ENCODE peak calls at places on chromosomes 7 and 10, in eight cellular contexts. One of them, this sample, is unnamed.

GRCh38 chr7:37007319-37007718 is 283.0 kb upstream of the AOAH start:
- DNase-seq in cardiac fibroblast: no peak
- DNase-seq in transverse colon: no peak
- DNase-seq in HFF-Myc: no peak
- DNase-seq in A549: no peak
- DNase-seq in fibroblast of pulmonary artery: no peak
- DNase-seq in cardiac muscle cell: no peak
- DNase-seq in vagina: no peak
- DNase-seq in this sample: no peak

GRCh38 chr10:27285093-27285492 is 44.5 kb upstream of the ACBD5 start:
- DNase-seq in cardiac fibroblast: peak; percentile 15
- DNase-seq in transverse colon: no peak
- DNase-seq in HFF-Myc: no peak
- DNase-seq in A549: no peak
- DNase-seq in fibroblast of pulmonary artery: peak; percentile 18
- DNase-seq in cardiac muscle cell: peak; percentile 20
- DNase-seq in vagina: no peak
- DNase-seq in this sample: no peak

GRCh38 chr7:46054290-46054689 is 133.2 kb upstream of the IGFBP3 start:
- DNase-seq in cardiac fibroblast: peak; percentile 17
- DNase-seq in transverse colon: no peak
- DNase-seq in HFF-Myc: no peak
- DNase-seq in A549: no peak
- DNase-seq in fibroblast of pulmonary artery: peak; percentile 65
- DNase-seq in cardiac muscle cell: peak; percentile 48
- DNase-seq in vagina: no peak
- DNase-seq in this sample: no peak

GRCh38 chr7:35454575-35455385 is 200.9 kb upstream of the TBX20 start:
- DNase-seq in cardiac fibroblast: no peak
- DNase-seq in transverse colon: no peak
- DNase-seq in HFF-Myc: no peak
- DNase-seq in A549: no peak
- DNase-seq in fibroblast of pulmonary artery: no peak
- DNase-seq in cardiac muscle cell: no peak
- DNase-seq in vagina: no peak
- DNase-seq in this sample: no peak

GRCh38 chr10:119377905-119378736 is 164.4 kb downstream of the RGS10 start:
- DNase-seq in cardiac fibroblast: no peak
- DNase-seq in transverse colon: no peak
- DNase-seq in HFF-Myc: no peak
- DNase-seq in A549: no peak
- DNase-seq in fibroblast of pulmonary artery: no peak
- DNase-seq in cardiac muscle cell: no peak
- DNase-seq in vagina: no peak
- DNase-seq in this sample: no peak

GRCh38 chr7:149355390-149356048 is 93.5 kb downstream of the ZNF783 start:
- DNase-seq in cardiac fibroblast: peak; percentile 39
- DNase-seq in transverse colon: no peak
- DNase-seq in HFF-Myc: no peak
- DNase-seq in A549: peak; percentile 40
- DNase-seq in fibroblast of pulmonary artery: no peak
- DNase-seq in cardiac muscle cell: peak; percentile 4
- DNase-seq in vagina: no peak
- DNase-seq in this sample: no peak

GRCh38 chr10:96357038-96357620 is 1.7 kb downstream of the OPALIN start:
- DNase-seq in cardiac fibroblast: no peak
- DNase-seq in transverse colon: no peak
- DNase-seq in HFF-Myc: no peak
- DNase-seq in A549: no peak
- DNase-seq in fibroblast of pulmonary artery: no peak
- DNase-seq in cardiac muscle cell: no peak
- DNase-seq in vagina: no peak
- DNase-seq in this sample: no peak

GRCh38 chr7:86645174-86645566 is 1.5 kb downstream of the GRM3 start:
- DNase-seq in cardiac fibroblast: no peak
- DNase-seq in transverse colon: no peak
- DNase-seq in HFF-Myc: no peak
- DNase-seq in A549: no peak
- DNase-seq in fibroblast of pulmonary artery: no peak
- DNase-seq in cardiac muscle cell: no peak
- DNase-seq in vagina: no peak
- DNase-seq in this sample: no peak

GRCh38 chr10:35495521-35496238 is 109.5 kb upstream of the GJD4 start:
- DNase-seq in cardiac fibroblast: peak; percentile 15
- DNase-seq in transverse colon: no peak
- DNase-seq in HFF-Myc: no peak
- DNase-seq in A549: no peak
- DNase-seq in fibroblast of pulmonary artery: no peak
- DNase-seq in cardiac muscle cell: no peak
- DNase-seq in vagina: no peak
- DNase-seq in this sample: no peak

GRCh38 chr10:127090135-127090534 is 106.3 kb downstream of the INSYN2A start:
- DNase-seq in cardiac fibroblast: no peak
- DNase-seq in transverse colon: no peak
- DNase-seq in HFF-Myc: no peak
- DNase-seq in A549: no peak
- DNase-seq in fibroblast of pulmonary artery: no peak
- DNase-seq in cardiac muscle cell: no peak
- DNase-seq in vagina: no peak
- DNase-seq in this sample: no peak

DNA sequence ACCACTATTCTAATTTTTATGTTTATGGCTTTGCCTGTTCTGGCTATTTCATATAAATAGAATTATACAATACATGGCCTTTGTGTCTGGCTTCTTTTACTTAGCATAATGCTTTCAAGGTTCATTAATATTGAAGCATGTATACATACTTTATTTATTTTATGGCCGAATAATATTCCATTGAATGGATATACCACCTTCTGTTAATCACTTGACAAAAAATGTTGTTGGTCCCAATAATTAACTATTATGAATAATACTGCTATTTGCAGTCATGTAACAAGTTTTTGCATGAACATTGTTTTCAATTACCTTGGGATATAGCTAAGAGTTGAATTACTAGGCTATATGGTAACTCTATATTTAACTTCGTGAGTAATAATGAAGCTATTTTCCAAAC is 767.5 kb downstream of the INHBA start:
- DNase-seq in cardiac fibroblast: no peak
- DNase-seq in transverse colon: no peak
- DNase-seq in HFF-Myc: no peak
- DNase-seq in A549: no peak
- DNase-seq in fibroblast of pulmonary artery: no peak
- DNase-seq in cardiac muscle cell: no peak
- DNase-seq in vagina: no peak
- DNase-seq in this sample: no peak
- TF ChIP-seq CTCF in cardiac fibroblast: no peak
- TF ChIP-seq CTCF in transverse colon: no peak
- TF ChIP-seq CTCF in HFF-Myc: no peak
- TF ChIP-seq CTCF in A549: no peak
- TF ChIP-seq CTCF in fibroblast of pulmonary artery: no peak
- TF ChIP-seq CTCF in cardiac muscle cell: no peak
- TF ChIP-seq CTCF in vagina: no peak
- TF ChIP-seq CTCF in this sample: no peak

GRCh38 chr10:77927343-77928256 is 1.0 kb upstream of the DLG5 start:
- DNase-seq in cardiac fibroblast: no peak
- DNase-seq in transverse colon: no peak
- DNase-seq in HFF-Myc: no peak
- DNase-seq in A549: no peak
- DNase-seq in fibroblast of pulmonary artery: no peak
- DNase-seq in cardiac muscle cell: peak; percentile 34
- DNase-seq in vagina: no peak
- DNase-seq in this sample: no peak
- H3K4me3 ChIP-seq in cardiac fibroblast: peak overlapping the region; percentile 35
- H3K4me3 ChIP-seq in transverse colon: peak overlapping the region; percentile 40
- H3K4me3 ChIP-seq in HFF-Myc: peak overlapping the region; percentile 63
- H3K4me3 ChIP-seq in A549: peak overlapping the region; percentile 91
- H3K4me3 ChIP-seq in fibroblast of pulmonary artery: peak overlapping the region; percentile 71
- H3K4me3 ChIP-seq in cardiac muscle cell: peak overlapping the region; percentile 76
- H3K4me3 ChIP-seq in vagina: peak overlapping the region; percentile 82
- H3K4me3 ChIP-seq in this sample: peak overlapping the region; percentile 76

GRCh38 chr10:123380491-123381085 is 226.4 kb downstream of the BUB3 start:
- DNase-seq in cardiac fibroblast: peak; percentile 43
- DNase-seq in transverse colon: no peak
- DNase-seq in HFF-Myc: no peak
- DNase-seq in A549: peak; percentile 12
- DNase-seq in fibroblast of pulmonary artery: peak; percentile 34
- DNase-seq in cardiac muscle cell: no peak
- DNase-seq in vagina: no peak
- DNase-seq in this sample: no peak
- TF ChIP-seq CTCF in cardiac fibroblast: peak; percentile 12
- TF ChIP-seq CTCF in transverse colon: peak; percentile 4
- TF ChIP-seq CTCF in HFF-Myc: no peak
- TF ChIP-seq CTCF in A549: peak; percentile 52
- TF ChIP-seq CTCF in fibroblast of pulmonary artery: peak; percentile 30
- TF ChIP-seq CTCF in cardiac muscle cell: peak; percentile 34
- TF ChIP-seq CTCF in vagina: no peak
- TF ChIP-seq CTCF in this sample: peak; percentile 56

GRCh38 chr7:108003591-108003935 is 602 bp upstream of the LAMB1 start:
- DNase-seq in cardiac fibroblast: no peak
- DNase-seq in transverse colon: no peak
- DNase-seq in HFF-Myc: no peak
- DNase-seq in A549: no peak
- DNase-seq in fibroblast of pulmonary artery: no peak
- DNase-seq in cardiac muscle cell: no peak
- DNase-seq in vagina: no peak
- DNase-seq in this sample: no peak
- H3K4me3 ChIP-seq in cardiac fibroblast: peak overlapping the region; percentile 79
- H3K4me3 ChIP-seq in transverse colon: peak overlapping the region; percentile 50
- H3K4me3 ChIP-seq in HFF-Myc: peak overlapping the region; percentile 94
- H3K4me3 ChIP-seq in A549: peak overlapping the region; percentile 60
- H3K4me3 ChIP-seq in fibroblast of pulmonary artery: peak overlapping the region; percentile 94
- H3K4me3 ChIP-seq in cardiac muscle cell: peak overlapping the region; percentile 56
- H3K4me3 ChIP-seq in vagina: peak overlapping the region; percentile 72
- H3K4me3 ChIP-seq in this sample: peak overlapping the region; percentile 80

DNA sequence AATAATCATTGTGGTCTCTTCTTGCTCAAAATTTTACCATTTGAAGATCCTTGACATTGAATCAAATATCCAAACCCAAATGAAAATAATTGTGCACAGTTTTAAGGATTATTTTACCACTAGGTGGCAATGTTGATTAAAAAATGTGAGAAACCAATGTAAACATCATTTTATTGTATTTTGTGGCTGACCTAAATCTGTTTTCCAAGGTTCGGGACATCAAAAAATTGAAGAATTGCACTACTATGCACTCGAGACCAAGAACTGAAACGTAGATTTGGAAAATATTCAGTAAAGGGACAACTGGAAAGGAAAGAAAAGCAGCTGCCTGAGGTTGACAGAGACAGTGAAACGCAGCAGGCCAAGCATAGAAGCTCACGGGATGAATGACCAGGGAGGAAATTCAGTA is 259.3 kb downstream of the SNX13 start:
- DNase-seq in cardiac fibroblast: peak; percentile 82
- DNase-seq in transverse colon: no peak
- DNase-seq in HFF-Myc: no peak
- DNase-seq in A549: no peak
- DNase-seq in fibroblast of pulmonary artery: peak; percentile 75
- DNase-seq in cardiac muscle cell: peak; percentile 22
- DNase-seq in vagina: no peak
- DNase-seq in this sample: no peak
- TF ChIP-seq CTCF in cardiac fibroblast: peak; percentile 19
- TF ChIP-seq CTCF in transverse colon: peak; percentile 37
- TF ChIP-seq CTCF in HFF-Myc: no peak
- TF ChIP-seq CTCF in A549: peak; percentile 82
- TF ChIP-seq CTCF in fibroblast of pulmonary artery: peak; percentile 34
- TF ChIP-seq CTCF in cardiac muscle cell: peak; percentile 34
- TF ChIP-seq CTCF in vagina: peak; percentile 68
- TF ChIP-seq CTCF in this sample: no peak

GRCh38 chr10:131997366-131998049 is 15.8 kb upstream of the BNIP3 start:
- DNase-seq in cardiac fibroblast: peak; percentile 86
- DNase-seq in transverse colon: peak; percentile 65
- DNase-seq in HFF-Myc: no peak
- DNase-seq in A549: peak; percentile 28
- DNase-seq in fibroblast of pulmonary artery: peak; percentile 92
- DNase-seq in cardiac muscle cell: peak; percentile 70
- DNase-seq in vagina: peak; percentile 97
- DNase-seq in this sample: peak; percentile 10

GRCh38 chr10:131994435-131994834 is 12.7 kb upstream of the BNIP3 start:
- DNase-seq in cardiac fibroblast: no peak
- DNase-seq in transverse colon: no peak
- DNase-seq in HFF-Myc: no peak
- DNase-seq in A549: no peak
- DNase-seq in fibroblast of pulmonary artery: no peak
- DNase-seq in cardiac muscle cell: no peak
- DNase-seq in vagina: no peak
- DNase-seq in this sample: no peak

GRCh38 chr10:131998845-131999681 is 17.3 kb upstream of the BNIP3 start:
- DNase-seq in cardiac fibroblast: no peak
- DNase-seq in transverse colon: no peak
- DNase-seq in HFF-Myc: no peak
- DNase-seq in A549: no peak
- DNase-seq in fibroblast of pulmonary artery: no peak
- DNase-seq in cardiac muscle cell: no peak
- DNase-seq in vagina: no peak
- DNase-seq in this sample: no peak

GRCh38 chr10:131998050-131998844 is 16.5 kb upstream of the BNIP3 start:
- DNase-seq in cardiac fibroblast: no peak
- DNase-seq in transverse colon: no peak
- DNase-seq in HFF-Myc: no peak
- DNase-seq in A549: no peak
- DNase-seq in fibroblast of pulmonary artery: no peak
- DNase-seq in cardiac muscle cell: no peak
- DNase-seq in vagina: no peak
- DNase-seq in this sample: no peak

GRCh38 chr10:131996508-131997365 is 15.0 kb upstream of the BNIP3 start:
- DNase-seq in cardiac fibroblast: no peak
- DNase-seq in transverse colon: no peak
- DNase-seq in HFF-Myc: no peak
- DNase-seq in A549: no peak
- DNase-seq in fibroblast of pulmonary artery: no peak
- DNase-seq in cardiac muscle cell: no peak
- DNase-seq in vagina: no peak
- DNase-seq in this sample: no peak
- H3K4me3 ChIP-seq in cardiac fibroblast: no peak overlapping the region
- H3K4me3 ChIP-seq in transverse colon: no peak overlapping the region
- H3K4me3 ChIP-seq in HFF-Myc: no peak overlapping the region
- H3K4me3 ChIP-seq in A549: no peak overlapping the region
- H3K4me3 ChIP-seq in fibroblast of pulmonary artery: no peak overlapping the region
- H3K4me3 ChIP-seq in cardiac muscle cell: no peak overlapping the region
- H3K4me3 ChIP-seq in vagina: peak overlapping the region; percentile 9
- H3K4me3 ChIP-seq in this sample: no peak overlapping the region

GRCh38 chr7:2203551-2204300 is 29.0 kb downstream of the MAD1L1 start:
- DNase-seq in cardiac fibroblast: no peak
- DNase-seq in transverse colon: no peak
- DNase-seq in HFF-Myc: no peak
- DNase-seq in A549: no peak
- DNase-seq in fibroblast of pulmonary artery: peak; percentile 29
- DNase-seq in cardiac muscle cell: peak; percentile 84
- DNase-seq in vagina: no peak
- DNase-seq in this sample: no peak
- TF ChIP-seq CTCF in cardiac fibroblast: no peak
- TF ChIP-seq CTCF in transverse colon: no peak
- TF ChIP-seq CTCF in HFF-Myc: no peak
- TF ChIP-seq CTCF in A549: no peak
- TF ChIP-seq CTCF in fibroblast of pulmonary artery: no peak
- TF ChIP-seq CTCF in cardiac muscle cell: peak; percentile 20
- TF ChIP-seq CTCF in vagina: no peak
- TF ChIP-seq CTCF in this sample: peak; percentile 5

GRCh38 chr7:139647812-139648616 is 124.5 kb downstream of the CLEC2L start:
- DNase-seq in cardiac fibroblast: peak; percentile 31
- DNase-seq in transverse colon: no peak
- DNase-seq in HFF-Myc: no peak
- DNase-seq in A549: no peak
- DNase-seq in fibroblast of pulmonary artery: no peak
- DNase-seq in cardiac muscle cell: no peak
- DNase-seq in vagina: no peak
- DNase-seq in this sample: no peak
- H3K4me3 ChIP-seq in cardiac fibroblast: no peak overlapping the region
- H3K4me3 ChIP-seq in transverse colon: no peak overlapping the region
- H3K4me3 ChIP-seq in HFF-Myc: no peak overlapping the region
- H3K4me3 ChIP-seq in A549: no peak overlapping the region
- H3K4me3 ChIP-seq in fibroblast of pulmonary artery: no peak overlapping the region
- H3K4me3 ChIP-seq in cardiac muscle cell: no peak overlapping the region
- H3K4me3 ChIP-seq in vagina: no peak overlapping the region
- H3K4me3 ChIP-seq in this sample: no peak overlapping the region

GRCh38 chr10:118259288-118259906 is 82.7 kb downstream of the FAM204A start:
- DNase-seq in cardiac fibroblast: peak; percentile 20
- DNase-seq in transverse colon: peak; percentile 47
- DNase-seq in HFF-Myc: no peak
- DNase-seq in A549: peak; percentile 27
- DNase-seq in fibroblast of pulmonary artery: peak; percentile 18
- DNase-seq in cardiac muscle cell: peak; percentile 75
- DNase-seq in vagina: no peak
- DNase-seq in this sample: no peak
- TF ChIP-seq CTCF in cardiac fibroblast: peak; percentile 45
- TF ChIP-seq CTCF in transverse colon: peak; percentile 51
- TF ChIP-seq CTCF in HFF-Myc: peak; percentile 77
- TF ChIP-seq CTCF in A549: peak; percentile 40
- TF ChIP-seq CTCF in fibroblast of pulmonary artery: peak; percentile 47
- TF ChIP-seq CTCF in cardiac muscle cell: peak; percentile 55
- TF ChIP-seq CTCF in vagina: no peak
- TF ChIP-seq CTCF in this sample: peak; percentile 73